ENCODE peak calls at places on chromosomes 7 and 10, in five cellular contexts. R, T, G, K and P are unnamed samples.

GRCh38 chr10:96863922-96864543 is 31.9 kb downstream of the LCOR start:
- DNase-seq in T (no peak), R (no peak), G (no peak), K (no peak), P (no peak)

GRCh38 chr10:129768437-129769355 is 195.4 kb downstream of the EBF3 start:
- DNase-seq in T (no peak), K (no peak), R (no peak), G (peak; percentile 33), P (no peak)

GRCh38 chr7:143126146-143126545 is 5.7 kb upstream of the PIP start:
- DNase-seq in T (no peak), R (peak; percentile 64), G (no peak), K (no peak), P (peak; percentile 11)

GRCh38 chr10:69874464-69874863 is 72.8 kb downstream of the COL13A1 start:
- DNase-seq in G (no peak), R (no peak), K (no peak), T (no peak), P (peak; percentile 33)

GRCh38 chr10:133308431-133309110 is at the start of the genes TUBGCP2 and ZNF511:
- DNase-seq in K (peak; percentile 89), R (peak; percentile 95), T (peak; percentile 88), G (peak; percentile 88), P (peak; percentile 27)

GRCh38 chr7:91759205-91759863 is 121.2 kb downstream of the MTERF1 start:
- DNase-seq in R (no peak), K (no peak), G (peak; percentile 57), T (peak; percentile 18), P (no peak)

GRCh38 chr10:4213441-4213840 is 428.4 kb upstream of the KLF6 start:
- DNase-seq in G (no peak), K (no peak), R (no peak), T (no peak), P (no peak)

GRCh38 chr7:139656387-139656786 is 121.4 kb downstream of the HIPK2 start:
- DNase-seq in R (no peak), G (no peak), K (no peak), T (no peak), P (no peak)

GRCh38 chr10:102713814-102714620 is at the start of gene ARL3:
- DNase-seq in T (peak; percentile 98), K (peak; percentile 98), G (peak; percentile 98), R (peak; percentile 99), P (peak; percentile 89)

GRCh38 chr10:114043532-114044250 is at the start of gene ADRB1:
- DNase-seq in R (no peak), G (peak; percentile 92), K (peak; percentile 96), T (peak; percentile 80), P (no peak)

GRCh38 chr10:73494877-73495225 is 973 bp downstream of the PPP3CB start:
- DNase-seq in T (no peak), K (no peak), R (no peak), G (no peak), P (no peak)

GRCh38 chr7:132081686-132082085 is 494.6 kb downstream of the PLXNA4 start:
- DNase-seq in K (no peak), G (no peak), R (no peak), T (no peak), P (no peak)

GRCh38 chr7:69782917-69783684 is 184.8 kb downstream of the AUTS2 start:
- DNase-seq in G (no peak), T (peak; percentile 35), K (peak; percentile 45), R (peak; percentile 45), P (no peak)

GRCh38 chr10:1413256-1413655 is 324.1 kb downstream of the ADARB2 start:
- DNase-seq in G (no peak), T (no peak), R (no peak), K (no peak), P (no peak)

GRCh38 chr10:11016959-11017574 is 605 bp upstream of the CELF2 start:
- DNase-seq in K (no peak), T (no peak), G (no peak), R (no peak), P (no peak)

GRCh38 chr10:29583674-29584073 is 51.1 kb downstream of the SVIL start:
- DNase-seq in T (no peak), G (no peak), R (no peak), K (no peak), P (no peak)

GRCh38 chr10:112282086-112282485 is 1.1 kb upstream of the TECTB start:
- DNase-seq in G (no peak), K (no peak), T (no peak), R (no peak), P (no peak)

GRCh38 chr10:104117839-104118323 is 4.1 kb upstream of the SFR1 start:
- DNase-seq in K (no peak), G (no peak), T (no peak), R (no peak), P (no peak)

GRCh38 chr7:341841-342638 is 52.1 kb downstream of the FOXL3 start:
- DNase-seq in T (peak; percentile 99), K (peak; percentile 54), G (no peak), R (no peak), P (no peak)

GRCh38 chr7:108167460-108167859 is 37.3 kb upstream of the LAMB4 start:
- DNase-seq in G (no peak), K (no peak), T (no peak), R (no peak), P (no peak)

GRCh38 chr10:31186225-31187010 is 132.6 kb upstream of the ZEB1 start:
- DNase-seq in R (no peak), K (no peak), T (no peak), G (no peak), P (no peak)

GRCh38 chr10:35300063-35300699 is 36.1 kb upstream of the CCNY start:
- DNase-seq in K (peak; percentile 23), T (no peak), G (no peak), R (peak; percentile 42), P (peak; percentile 29)

GRCh38 chr10:124524991-124525653 is 63.5 kb downstream of the LHPP start:
- DNase-seq in R (no peak), K (peak; percentile 73), G (peak; percentile 29), T (no peak), P (no peak)

GRCh38 chr10:88008866-88009470 is 145.5 kb downstream of the PTEN start:
- DNase-seq in K (no peak), T (no peak), G (no peak), R (no peak), P (no peak)

GRCh38 chr10:114276671-114277070 is 37.6 kb downstream of the VWA2 start:
- DNase-seq in T (no peak), K (no peak), R (no peak), G (no peak), P (no peak)

GRCh38 chr10:86257683-86258082 is 108.9 kb downstream of the GRID1 start:
- DNase-seq in T (no peak), K (no peak), R (no peak), G (no peak), P (no peak)

GRCh38 chr10:110774069-110775021 is 97.4 kb upstream of the PDCD4 start:
- DNase-seq in G (no peak), T (no peak), K (no peak), R (no peak), P (peak; percentile 27)

GRCh38 chr7:2006231-2006771 is 226.4 kb downstream of the MAD1L1 start:
- DNase-seq in T (peak; percentile 8), R (no peak), G (no peak), K (no peak), P (no peak)

GRCh38 chr7:67821116-67821515 is 824.5 kb downstream of the TYW1 start:
- DNase-seq in G (no peak), R (no peak), K (no peak), T (no peak), P (no peak)

GRCh38 chr7:129646369-129647021 is 35.0 kb downstream of the NRF1 start:
- DNase-seq in T (no peak), G (peak; percentile 30), R (no peak), K (no peak), P (no peak)
- H3K4me3 ChIP-seq in T (no peak overlapping the region), G (no peak overlapping the region), R (no peak overlapping the region), K (peak overlapping the region; percentile 31), P (no peak overlapping the region)

GRCh38 chr10:8047452-8048280 is 6.8 kb upstream of the GATA3 start:
- DNase-seq in G (no peak), K (no peak), T (no peak), R (no peak), P (no peak)

GRCh38 chr10:8048281-8049008 is 6.0 kb upstream of the GATA3 start:
- DNase-seq in G (no peak), R (no peak), K (no peak), T (no peak), P (no peak)

GRCh38 chr10:8050561-8051108 is 3.9 kb upstream of the GATA3 start:
- DNase-seq in K (no peak), G (no peak), R (no peak), T (no peak), P (no peak)

GRCh38 chr10:8049874-8050560 is 4.5 kb upstream of the GATA3 start:
- DNase-seq in K (no peak), G (no peak), R (no peak), T (no peak), P (no peak)

GRCh38 chr10:8049151-8049873 is 5.2 kb upstream of the GATA3 start:
- DNase-seq in R (no peak), K (no peak), G (no peak), T (no peak), P (no peak)
- H3K4me3 ChIP-seq in R (no peak overlapping the region), K (peak overlapping the region; percentile 67), G (peak overlapping the region; percentile 38), T (no peak overlapping the region), P (peak overlapping the region; percentile 7)

GRCh38 chr7:66769833-66770512 is 29.4 kb downstream of the RABGEF1 start:
- DNase-seq in K (no peak), G (no peak), T (no peak), R (no peak), P (no peak)

GRCh38 chr7:66768865-66769832 is 28.6 kb downstream of the RABGEF1 start:
- DNase-seq in R (peak; percentile 54), T (no peak), G (no peak), K (no peak), P (no peak)

GRCh38 chr7:66771795-66772194 is 31.3 kb downstream of the RABGEF1 start:
- DNase-seq in R (no peak), G (no peak), T (no peak), K (no peak), P (no peak)

DNA sequence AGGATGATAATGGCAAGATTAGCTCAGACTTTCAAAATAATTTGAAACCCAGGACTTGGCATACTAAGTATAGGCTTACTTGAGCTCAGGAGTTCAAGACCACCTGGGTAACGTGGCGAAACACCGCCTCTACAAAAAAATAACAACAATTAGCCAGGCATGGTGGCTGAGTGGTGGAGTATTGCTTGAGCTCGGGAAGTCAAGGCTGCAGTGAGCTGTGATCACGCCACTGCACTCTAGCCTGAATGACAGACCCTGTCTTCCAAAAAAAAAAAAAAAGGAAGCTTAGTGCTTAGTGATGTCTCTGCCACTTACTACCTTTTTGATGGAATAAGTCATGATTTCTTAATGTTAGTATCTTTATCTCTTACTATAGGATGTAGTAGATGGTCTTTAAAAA is 25.5 kb downstream of the RABGEF1 start:
- DNase-seq in R (no peak), T (no peak), G (no peak), K (no peak), P (no peak)
- H3K4me3 ChIP-seq in R (no peak overlapping the region), T (no peak overlapping the region), G (no peak overlapping the region), K (no peak overlapping the region), P (no peak overlapping the region)

GRCh38 chr10:25097669-25098411 is 77.0 kb upstream of the GPR158 start:
- DNase-seq in G (no peak), R (no peak), K (no peak), T (no peak), P (no peak)

GRCh38 chr10:25094590-25094989 is 78.2 kb downstream of the THNSL1 start:
- DNase-seq in K (no peak), R (no peak), T (no peak), G (no peak), P (no peak)
- H3K4me3 ChIP-seq in K (no peak overlapping the region), R (no peak overlapping the region), T (no peak overlapping the region), G (no peak overlapping the region), P (no peak overlapping the region)